ENCODE peak calls at places on chromosomes 12 and 14, in nine cellular contexts. E, K, D, G, M, N, P, V and O are unnamed samples.

GRCh38 chr14:24093901-24094838 is at the start of gene PCK2:
- DNase-seq in E (peak; percentile 61), K (peak; percentile 21), D (peak; percentile 72), G (peak; percentile 68), M (peak; percentile 84), N (peak; percentile 97), P (peak; percentile 63), V (peak; percentile 94), O (peak; percentile 78)

GRCh38 chr14:97250925-97251324 is 453.7 kb downstream of the VRK1 start:
- DNase-seq in E (no peak), K (no peak), D (no peak), G (no peak), M (no peak), N (no peak), P (no peak), V (no peak), O (no peak)

GRCh38 chr14:63960926-63961567 is 108.2 kb downstream of the SYNE2 start:
- DNase-seq in E (no peak), K (no peak), D (no peak), G (no peak), M (no peak), N (no peak), P (peak; percentile 54), V (no peak), O (no peak)

GRCh38 chr12:67354322-67354721 is 85.2 kb downstream of the CAND1 start:
- DNase-seq in E (no peak), K (no peak), D (no peak), G (no peak), M (no peak), N (no peak), P (no peak), V (peak; percentile 47), O (no peak)

GRCh38 chr12:80213246-80213645 is 113.9 kb downstream of the OTOGL start:
- DNase-seq in E (no peak), K (no peak), D (no peak), G (no peak), M (no peak), N (no peak), P (no peak), V (no peak), O (no peak)

GRCh38 chr12:81668475-81668874 is 90.7 kb downstream of the PPFIA2 start:
- DNase-seq in E (no peak), K (no peak), D (no peak), G (no peak), M (peak; percentile 52), N (no peak), P (no peak), V (peak; percentile 65), O (peak; percentile 91)

GRCh38 chr14:90675399-90675798 is 140.8 kb downstream of the TTC7B start:
- DNase-seq in E (no peak), K (no peak), D (no peak), G (no peak), M (peak; percentile 41), N (no peak), P (peak; percentile 29), V (peak; percentile 45), O (no peak)

GRCh38 chr12:77767756-77768343 is 62.8 kb upstream of the NAV3 start:
- DNase-seq in E (no peak), K (no peak), D (no peak), G (no peak), M (no peak), N (no peak), P (no peak), V (no peak), O (no peak)

GRCh38 chr12:103505371-103506236 is 9.8 kb upstream of the C12orf42 start:
- DNase-seq in E (no peak), K (no peak), D (no peak), G (no peak), M (peak; percentile 74), N (no peak), P (no peak), V (no peak), O (peak; percentile 96)

GRCh38 chr12:123435636-123436016 is 858 bp downstream of the RILPL2 start:
- DNase-seq in E (no peak), K (no peak), D (no peak), G (no peak), M (no peak), N (no peak), P (no peak), V (no peak), O (no peak)

GRCh38 chr12:902581-902980 is 46.9 kb downstream of the RAD52 start:
- DNase-seq in E (no peak), K (no peak), D (no peak), G (no peak), M (peak; percentile 38), N (no peak), P (no peak), V (no peak), O (no peak)

GRCh38 chr12:79194595-79194994 is 330.0 kb downstream of the SYT1 start:
- DNase-seq in E (no peak), K (no peak), D (no peak), G (no peak), M (peak; percentile 67), N (no peak), P (no peak), V (no peak), O (peak; percentile 48)

GRCh38 chr12:107229827-107230226 is 136.5 kb upstream of the CRY1 start:
- DNase-seq in E (no peak), K (no peak), D (no peak), G (no peak), M (no peak), N (no peak), P (no peak), V (no peak), O (no peak)

GRCh38 chr12:106247731-106248176 is at the start of gene CKAP4:
- DNase-seq in E (peak; percentile 38), K (no peak), D (peak; percentile 44), G (no peak), M (peak; percentile 82), N (peak; percentile 79), P (no peak), V (peak; percentile 86), O (peak; percentile 35)

GRCh38 chr14:56810850-56811595 is 744 bp upstream of the OTX2 start:
- DNase-seq in E (no peak), K (no peak), D (no peak), G (no peak), M (no peak), N (no peak), P (no peak), V (no peak), O (no peak)

GRCh38 chr12:127652281-127652680 is 614.7 kb upstream of the TMEM132C start:
- DNase-seq in E (no peak), K (no peak), D (no peak), G (no peak), M (no peak), N (no peak), P (no peak), V (no peak), O (no peak)

GRCh38 chr12:9344540-9344939 is 136.3 kb upstream of the PZP start:
- DNase-seq in E (no peak), K (no peak), D (no peak), G (no peak), M (no peak), N (no peak), P (no peak), V (peak; percentile 38), O (no peak)

GRCh38 chr12:132324841-132325732 is 4.3 kb downstream of the GALNT9 start:
- DNase-seq in E (no peak), K (no peak), D (no peak), G (no peak), M (no peak), N (no peak), P (no peak), V (no peak), O (no peak)

GRCh38 chr12:18837025-18837424 is 99.1 kb downstream of the CAPZA3 start:
- DNase-seq in E (no peak), K (no peak), D (no peak), G (no peak), M (no peak), N (no peak), P (no peak), V (peak; percentile 87), O (no peak)

GRCh38 chr12:64796205-64796845 is 28.1 kb upstream of the TBC1D30 start:
- DNase-seq in E (no peak), K (no peak), D (peak; percentile 14), G (peak; percentile 29), M (peak; percentile 98), N (peak; percentile 74), P (peak; percentile 61), V (peak; percentile 92), O (peak; percentile 93)

GRCh38 chr12:49039421-49040363 is 20.9 kb downstream of the KMT2D start:
- DNase-seq in E (no peak), K (no peak), D (no peak), G (no peak), M (no peak), N (no peak), P (no peak), V (no peak), O (no peak)

GRCh38 chr14:85281921-85282320 is 248.0 kb upstream of the FLRT2 start:
- DNase-seq in E (no peak), K (no peak), D (no peak), G (no peak), M (no peak), N (no peak), P (no peak), V (peak; percentile 70), O (no peak)

GRCh38 chr12:8045952-8046944 is 13.7 kb downstream of the FOXJ2 start:
- DNase-seq in E (no peak), K (peak; percentile 8), D (peak; percentile 78), G (peak; percentile 87), M (peak; percentile 68), N (peak; percentile 88), P (no peak), V (peak; percentile 87), O (peak; percentile 59)

GRCh38 chr12:112685321-112685720 is 106.2 kb upstream of the RPH3A start:
- DNase-seq in E (no peak), K (no peak), D (no peak), G (no peak), M (no peak), N (no peak), P (no peak), V (no peak), O (no peak)